ENCODE peak calls at places on chromosomes 5 and 9, in six cellular contexts. One of them, this sample, is unnamed.

GRCh38 chr5:74639538-74640449 is 734 bp downstream of the ENC1 start:
- DNase-seq in A549: peak; percentile 44
- DNase-seq in upper lobe of right lung: peak; percentile 81
- DNase-seq in tibial artery: peak; percentile 31
- DNase-seq in mammary epithelial cell: no peak
- DNase-seq in lower lobe of right lung: peak; percentile 70
- DNase-seq in this sample: no peak

GRCh38 chr5:59218424-59219045 is 635.7 kb downstream of the RAB3C start:
- DNase-seq in A549: no peak
- DNase-seq in upper lobe of right lung: no peak
- DNase-seq in tibial artery: no peak
- DNase-seq in mammary epithelial cell: no peak
- DNase-seq in lower lobe of right lung: no peak
- DNase-seq in this sample: no peak

GRCh38 chr5:11619339-11620028 is 284.8 kb downstream of the CTNND2 start:
- DNase-seq in A549: peak; percentile 33
- DNase-seq in upper lobe of right lung: no peak
- DNase-seq in tibial artery: no peak
- DNase-seq in mammary epithelial cell: no peak
- DNase-seq in lower lobe of right lung: no peak
- DNase-seq in this sample: no peak

GRCh38 chr5:54325610-54326311 is 15.4 kb upstream of the ARL15 start:
- DNase-seq in A549: no peak
- DNase-seq in upper lobe of right lung: no peak
- DNase-seq in tibial artery: no peak
- DNase-seq in mammary epithelial cell: no peak
- DNase-seq in lower lobe of right lung: no peak
- DNase-seq in this sample: no peak

GRCh38 chr5:132309679-132310078 is 15.5 kb downstream of the SLC22A4 start:
- DNase-seq in A549: no peak
- DNase-seq in upper lobe of right lung: no peak
- DNase-seq in tibial artery: no peak
- DNase-seq in mammary epithelial cell: no peak
- DNase-seq in lower lobe of right lung: no peak
- DNase-seq in this sample: no peak

GRCh38 chr5:135073771-135074345 is 39.8 kb upstream of the PITX1 start:
- DNase-seq in A549: no peak
- DNase-seq in upper lobe of right lung: no peak
- DNase-seq in tibial artery: no peak
- DNase-seq in mammary epithelial cell: no peak
- DNase-seq in lower lobe of right lung: no peak
- DNase-seq in this sample: peak; percentile 34

GRCh38 chr5:98938459-98938858 is 9.7 kb upstream of the CHD1 start:
- DNase-seq in A549: peak; percentile 4
- DNase-seq in upper lobe of right lung: no peak
- DNase-seq in tibial artery: no peak
- DNase-seq in mammary epithelial cell: peak; percentile 25
- DNase-seq in lower lobe of right lung: no peak
- DNase-seq in this sample: no peak

GRCh38 chr5:151696470-151697061 is 9.9 kb upstream of the SPARC start:
- DNase-seq in A549: no peak
- DNase-seq in upper lobe of right lung: no peak
- DNase-seq in tibial artery: peak; percentile 79
- DNase-seq in mammary epithelial cell: peak; percentile 75
- DNase-seq in lower lobe of right lung: no peak
- DNase-seq in this sample: no peak

GRCh38 chr5:90783460-90784333 is 225.1 kb downstream of the ADGRV1 start:
- DNase-seq in A549: peak; percentile 58
- DNase-seq in upper lobe of right lung: no peak
- DNase-seq in tibial artery: peak; percentile 53
- DNase-seq in mammary epithelial cell: peak; percentile 44
- DNase-seq in lower lobe of right lung: peak; percentile 53
- DNase-seq in this sample: no peak

GRCh38 chr9:128120741-128121465 is 6.6 kb downstream of the PTGES2 start:
- DNase-seq in A549: no peak
- DNase-seq in upper lobe of right lung: no peak
- DNase-seq in tibial artery: no peak
- DNase-seq in mammary epithelial cell: no peak
- DNase-seq in lower lobe of right lung: peak; percentile 39
- DNase-seq in this sample: peak; percentile 54

GRCh38 chr9:124764774-124765438 is 6.2 kb downstream of the NR6A1 start:
- DNase-seq in A549: peak; percentile 53
- DNase-seq in upper lobe of right lung: no peak
- DNase-seq in tibial artery: no peak
- DNase-seq in mammary epithelial cell: no peak
- DNase-seq in lower lobe of right lung: no peak
- DNase-seq in this sample: no peak

GRCh38 chr9:110254500-110254899 is 1.8 kb downstream of the TXN start:
- DNase-seq in A549: no peak
- DNase-seq in upper lobe of right lung: no peak
- DNase-seq in tibial artery: no peak
- DNase-seq in mammary epithelial cell: no peak
- DNase-seq in lower lobe of right lung: no peak
- DNase-seq in this sample: no peak

GRCh38 chr5:169548315-169548714 is 35.3 kb upstream of the SPDL1 start:
- DNase-seq in A549: peak; percentile 68
- DNase-seq in upper lobe of right lung: no peak
- DNase-seq in tibial artery: no peak
- DNase-seq in mammary epithelial cell: peak; percentile 38
- DNase-seq in lower lobe of right lung: no peak
- DNase-seq in this sample: no peak

GRCh38 chr5:116738948-116739339 is 164.3 kb upstream of the SEMA6A start:
- DNase-seq in A549: no peak
- DNase-seq in upper lobe of right lung: no peak
- DNase-seq in tibial artery: no peak
- DNase-seq in mammary epithelial cell: no peak
- DNase-seq in lower lobe of right lung: no peak
- DNase-seq in this sample: no peak

GRCh38 chr9:99466787-99467186 is 244.7 kb downstream of the SEC61B start:
- DNase-seq in A549: no peak
- DNase-seq in upper lobe of right lung: no peak
- DNase-seq in tibial artery: no peak
- DNase-seq in mammary epithelial cell: no peak
- DNase-seq in lower lobe of right lung: no peak
- DNase-seq in this sample: no peak

GRCh38 chr5:6710078-6710477 is 3.2 kb upstream of the TENT4A start:
- DNase-seq in A549: no peak
- DNase-seq in upper lobe of right lung: no peak
- DNase-seq in tibial artery: no peak
- DNase-seq in mammary epithelial cell: no peak
- DNase-seq in lower lobe of right lung: no peak
- DNase-seq in this sample: no peak

GRCh38 chr5:95960802-95961616 is 642 bp downstream of the ELL2 start:
- DNase-seq in A549: peak; percentile 80
- DNase-seq in upper lobe of right lung: peak; percentile 94
- DNase-seq in tibial artery: peak; percentile 48
- DNase-seq in mammary epithelial cell: peak; percentile 74
- DNase-seq in lower lobe of right lung: peak; percentile 92
- DNase-seq in this sample: peak; percentile 80

DNA sequence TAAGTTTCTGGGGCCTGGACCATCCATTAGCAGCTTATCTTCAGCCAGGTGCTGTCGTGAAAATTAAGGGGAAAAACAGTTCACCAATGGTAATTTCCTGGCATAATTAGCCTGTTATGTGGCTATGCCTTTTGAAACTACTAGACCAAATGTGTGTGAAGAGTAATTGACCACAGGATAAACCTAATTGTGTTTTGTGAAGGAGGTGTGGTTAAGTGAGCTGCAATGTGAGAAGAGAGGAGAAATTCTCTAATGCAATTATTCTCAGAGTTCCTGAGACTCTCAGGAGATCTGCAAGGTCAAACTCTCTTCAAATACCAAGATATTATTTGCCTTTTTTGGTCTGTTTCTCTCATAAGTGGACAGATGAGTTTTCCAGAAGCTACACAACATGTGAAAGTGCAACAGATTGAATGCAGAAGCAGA is 21.2 kb downstream of the F2R start:
- DNase-seq in A549: no peak
- DNase-seq in upper lobe of right lung: no peak
- DNase-seq in tibial artery: no peak
- DNase-seq in mammary epithelial cell: no peak
- DNase-seq in lower lobe of right lung: no peak
- DNase-seq in this sample: no peak
- H3K27ac ChIP-seq in A549: peak overlapping the region; percentile 82
- H3K27ac ChIP-seq in upper lobe of right lung: no peak overlapping the region
- H3K27ac ChIP-seq in tibial artery: no peak overlapping the region
- H3K27ac ChIP-seq in mammary epithelial cell: no peak overlapping the region
- H3K27ac ChIP-seq in lower lobe of right lung: no peak overlapping the region
- H3K27ac ChIP-seq in this sample: no peak overlapping the region

GRCh38 chr5:32018476-32019436 is 155.4 kb downstream of the GOLPH3 start:
- DNase-seq in A549: no peak
- DNase-seq in upper lobe of right lung: no peak
- DNase-seq in tibial artery: no peak
- DNase-seq in mammary epithelial cell: no peak
- DNase-seq in lower lobe of right lung: no peak
- DNase-seq in this sample: no peak
- H3K27ac ChIP-seq in A549: no peak overlapping the region
- H3K27ac ChIP-seq in upper lobe of right lung: peak overlapping the region; percentile 3
- H3K27ac ChIP-seq in tibial artery: no peak overlapping the region
- H3K27ac ChIP-seq in mammary epithelial cell: no peak overlapping the region
- H3K27ac ChIP-seq in lower lobe of right lung: peak overlapping the region; percentile 56
- H3K27ac ChIP-seq in this sample: no peak overlapping the region

DNA sequence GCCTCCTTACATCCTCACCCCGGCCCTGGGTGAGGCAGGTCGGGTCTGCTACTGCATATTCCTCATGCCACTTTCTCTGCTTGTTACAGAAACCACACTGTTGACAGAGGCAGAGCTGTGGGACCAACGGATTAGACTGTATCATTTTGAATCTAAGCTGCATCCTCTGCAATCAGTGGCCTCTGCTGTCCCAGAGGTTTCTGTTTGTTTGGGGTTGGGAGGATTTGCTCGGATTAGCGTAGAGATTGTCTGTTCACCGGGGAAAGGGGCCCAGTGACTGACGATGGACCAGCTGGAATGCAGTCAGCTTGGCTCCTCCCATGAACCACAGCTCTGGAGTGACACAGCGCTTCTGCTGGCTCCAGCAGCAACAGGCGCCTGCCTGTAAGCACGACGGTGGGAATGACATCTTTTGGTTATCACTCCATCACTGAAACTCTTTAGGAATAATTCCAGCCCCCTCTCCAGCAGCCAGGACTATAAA is 37.3 kb upstream of the ADRA1B start:
- DNase-seq in A549: peak; percentile 87
- DNase-seq in upper lobe of right lung: peak; percentile 73
- DNase-seq in tibial artery: peak; percentile 56
- DNase-seq in mammary epithelial cell: peak; percentile 45
- DNase-seq in lower lobe of right lung: peak; percentile 58
- DNase-seq in this sample: no peak
- H3K27ac ChIP-seq in A549: peak overlapping the region; percentile 85
- H3K27ac ChIP-seq in upper lobe of right lung: peak overlapping the region; percentile 80
- H3K27ac ChIP-seq in tibial artery: peak overlapping the region; percentile 71
- H3K27ac ChIP-seq in mammary epithelial cell: no peak overlapping the region
- H3K27ac ChIP-seq in lower lobe of right lung: peak overlapping the region; percentile 79
- H3K27ac ChIP-seq in this sample: no peak overlapping the region

GRCh38 chr9:89662718-89663246 is 58.0 kb downstream of the GADD45G start:
- DNase-seq in A549: no peak
- DNase-seq in upper lobe of right lung: peak; percentile 67
- DNase-seq in tibial artery: no peak
- DNase-seq in mammary epithelial cell: no peak
- DNase-seq in lower lobe of right lung: no peak
- DNase-seq in this sample: no peak
- H3K27ac ChIP-seq in A549: no peak overlapping the region
- H3K27ac ChIP-seq in upper lobe of right lung: peak overlapping the region; percentile 77
- H3K27ac ChIP-seq in tibial artery: no peak overlapping the region
- H3K27ac ChIP-seq in mammary epithelial cell: no peak overlapping the region
- H3K27ac ChIP-seq in lower lobe of right lung: peak overlapping the region; percentile 84
- H3K27ac ChIP-seq in this sample: no peak overlapping the region

This sample was measured in RWPE2.